ENCODE peak calls at places on chromosomes 1 and 21, in four cellular contexts. R is H1, X is HepG2, B is GM12878. G is an unnamed sample.

GRCh38 chr1:172638249-172638648 is 20.7 kb upstream of the FASLG start:
- DNase-seq in R (no peak), X (no peak), B (no peak), G (no peak)

GRCh38 chr1:234680331-234680904 is 70.4 kb upstream of the IRF2BP2 start:
- DNase-seq in R (no peak), X (no peak), B (no peak), G (no peak)

GRCh38 chr1:184610872-184611614 is 143.6 kb downstream of the EDEM3 start:
- DNase-seq in R (no peak), X (no peak), B (no peak), G (no peak)

GRCh38 chr1:43632135-43632670 is 17.7 kb upstream of the KDM4A start:
- DNase-seq in R (no peak), X (peak), B (no peak), G (peak)

GRCh38 chr1:204723131-204723787 is 37.7 kb upstream of the LRRN2 start:
- DNase-seq in R (peak), X (no peak), B (no peak), G (no peak)

GRCh38 chr1:226868726-226869125 is 1.7 kb upstream of the PSEN2 start:
- DNase-seq in R (no peak), X (no peak), B (no peak), G (no peak)

GRCh38 chr1:19009882-19010321 is 53.4 kb upstream of the IFFO2 start:
- DNase-seq in R (no peak), X (peak), B (no peak), G (no peak)

GRCh38 chr1:96632045-96632664 is 89.4 kb upstream of the PTBP2 start:
- DNase-seq in R (no peak), X (peak), B (no peak), G (no peak)

GRCh38 chr1:52037909-52038308 is 4.3 kb upstream of the KTI12 start:
- DNase-seq in R (no peak), X (no peak), B (no peak), G (no peak)

GRCh38 chr1:91402023-91402422 is 2.6 kb downstream of the HFM1 start:
- DNase-seq in R (no peak), X (peak), B (no peak), G (peak)

GRCh38 chr1:202122639-202123335 is at the start of gene GPR37L1:
- DNase-seq in R (peak), X (peak), B (no peak), G (peak)

GRCh38 chr1:12622506-12622905 is 4.5 kb upstream of the DHRS3 start:
- DNase-seq in R (no peak), X (no peak), B (no peak), G (no peak)

GRCh38 chr21:39080366-39080765 is 102.9 kb downstream of the PSMG1 start:
- DNase-seq in R (no peak), X (no peak), B (no peak), G (no peak)

GRCh38 chr1:34002810-34003209 is 138.9 kb downstream of the HMGB4 start:
- DNase-seq in R (no peak), X (no peak), B (no peak), G (no peak)

GRCh38 chr1:173315296-173315695 is 108.2 kb upstream of the TNFSF4 start:
- DNase-seq in R (no peak), X (no peak), B (no peak), G (no peak)

GRCh38 chr1:113415256-113416189 is 25.2 kb downstream of the MAGI3 start:
- DNase-seq in R (no peak), X (no peak), B (no peak), G (no peak)

GRCh38 chr1:21941370-21941769 is 4.3 kb upstream of the HSPG2 start:
- DNase-seq in R (no peak), X (no peak), B (no peak), G (no peak)

GRCh38 chr1:27960762-27961645 is 1.2 kb downstream of the XKR8 start:
- DNase-seq in R (no peak), X (no peak), B (no peak), G (no peak)

GRCh38 chr1:29962831-29963247 is 726.5 kb downstream of the PTPRU start:
- DNase-seq in R (no peak), X (no peak), B (no peak), G (peak)

GRCh38 chr1:16168622-16169021 is 12.8 kb upstream of the EPHA2 start:
- DNase-seq in R (no peak), X (no peak), B (no peak), G (no peak)

GRCh38 chr1:192544983-192545393 is 30.6 kb upstream of the RGS1 start:
- DNase-seq in R (no peak), X (no peak), B (peak), G (no peak)

GRCh38 chr1:212432706-212433576 is at the start of gene NENF:
- DNase-seq in R (peak), X (peak), B (no peak), G (peak)

GRCh38 chr21:36909901-36910561 is 56.4 kb downstream of the HLCS start:
- DNase-seq in R (no peak), X (peak), B (no peak), G (no peak)

GRCh38 chr1:200610846-200611245 is 9.7 kb downstream of the KIF14 start:
- DNase-seq in R (no peak), X (no peak), B (no peak), G (no peak)

GRCh38 chr1:12556368-12556930 is 61.6 kb downstream of the DHRS3 start:
- DNase-seq in R (no peak), X (no peak), B (no peak), G (no peak)

GRCh38 chr1:17427696-17428660 is 11.5 kb downstream of the RCC2 start:
- DNase-seq in R (no peak), X (no peak), B (no peak), G (no peak)

GRCh38 chr1:22712502-22713271 is 2.0 kb downstream of the EPHB2 start:
- DNase-seq in R (no peak), X (no peak), B (no peak), G (no peak)

DNA sequence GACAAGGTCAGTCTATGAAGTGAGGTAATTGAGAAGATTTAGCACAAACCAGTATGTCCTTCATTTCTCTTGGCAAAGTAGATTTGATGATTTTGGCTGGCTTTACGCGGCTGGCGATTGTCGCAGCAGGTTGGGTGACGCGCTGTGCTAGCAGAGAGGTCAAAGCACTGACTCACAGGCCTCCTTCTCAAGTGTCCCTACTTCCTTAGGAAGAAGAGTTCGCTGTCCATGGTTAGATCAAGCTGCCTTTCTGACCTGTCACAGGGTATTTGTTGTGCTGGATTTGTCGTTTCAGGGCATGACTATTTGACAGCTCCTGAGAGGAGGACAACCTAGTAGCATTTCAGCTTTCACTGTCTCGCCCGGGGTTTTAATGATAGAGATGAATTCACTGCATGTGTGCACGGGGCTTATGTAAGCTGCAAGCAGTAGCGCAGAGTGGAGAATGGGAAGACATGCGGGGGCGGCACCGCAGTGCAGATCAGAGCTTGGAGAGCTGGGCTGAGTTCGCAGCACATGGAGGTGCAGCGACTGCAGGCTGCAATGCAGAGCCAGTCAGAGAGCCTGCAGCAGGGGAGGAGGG is 32.8 kb downstream of the XCL1 start:
- DNase-seq in R (peak), X (no peak), B (no peak), G (no peak)
- TF ChIP-seq BRCA1 in R (no peak), X (no peak), B (no peak), G (no peak)

DNA sequence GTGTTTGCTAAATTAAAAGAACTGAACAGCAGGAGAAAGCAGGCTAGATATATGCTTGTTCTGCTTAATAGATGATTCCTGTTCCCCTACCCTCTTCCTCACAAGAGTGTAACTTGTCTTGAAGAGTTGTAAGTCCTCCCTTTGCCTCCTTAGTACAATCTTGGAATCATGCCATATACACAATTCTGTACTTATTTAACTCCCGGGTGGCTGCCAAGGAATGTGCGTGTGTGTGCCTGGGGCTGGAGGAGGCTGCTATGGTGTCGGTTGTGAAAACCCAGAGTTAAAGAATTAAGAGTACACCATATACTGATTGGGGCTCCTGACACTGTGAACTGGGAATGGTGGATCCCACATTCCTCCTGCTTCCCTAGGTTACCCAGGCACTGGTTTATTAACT is 194.2 kb downstream of the SIPA1L2 start:
- DNase-seq in R (no peak), X (no peak), B (no peak), G (no peak)
- TF ChIP-seq BRCA1 in R (no peak), X (no peak), B (no peak), G (no peak)

DNA sequence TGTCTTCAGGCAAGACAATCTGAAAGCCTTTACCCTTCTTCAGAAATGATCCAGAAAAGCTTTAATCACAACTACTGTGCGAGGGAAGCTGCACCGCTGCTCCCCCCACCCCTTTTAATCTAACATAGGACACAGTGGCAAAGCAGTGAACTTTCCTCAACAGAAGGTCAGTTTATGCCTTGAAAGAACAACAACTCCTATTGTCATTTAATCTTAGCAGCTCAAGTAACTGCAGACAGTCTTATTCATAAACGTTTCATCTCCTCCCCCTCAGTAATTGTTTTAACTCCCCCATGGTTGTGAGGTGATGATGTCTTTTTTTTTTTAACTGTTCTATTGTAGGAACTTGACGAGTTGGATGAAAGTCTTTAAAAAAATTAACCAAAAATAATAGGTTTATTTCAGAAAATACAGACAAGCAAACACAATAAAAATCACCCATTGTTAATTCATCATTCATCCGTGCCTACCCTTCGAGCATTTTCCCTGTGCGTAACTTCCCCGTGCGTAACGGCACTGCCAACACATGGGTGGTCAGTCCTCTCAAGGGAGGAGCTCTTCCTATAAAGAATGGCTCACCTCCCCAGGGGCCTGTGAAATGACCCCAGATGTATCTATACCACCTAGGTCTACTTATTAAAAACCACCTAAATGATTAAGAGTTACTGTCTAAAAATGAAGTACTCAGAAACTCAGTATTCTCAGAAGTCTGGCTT is 3.3 kb upstream of the ADAR start:
- DNase-seq in R (no peak), X (no peak), B (no peak), G (no peak)
- TF ChIP-seq BRCA1 in R (no peak), X (no peak), B (no peak), G (no peak)

GRCh38 chr1:98677288-98677687 is 15.8 kb downstream of the SNX7 start:
- DNase-seq in R (no peak), X (no peak), B (no peak), G (no peak)
- TF ChIP-seq BRCA1 in R (no peak), X (no peak), B (no peak), G (no peak)

GRCh38 chr1:66445492-66446181 is 88.3 kb upstream of the SGIP1 start:
- DNase-seq in R (no peak), X (no peak), B (peak), G (no peak)

GRCh38 chr1:66444438-66445265 is 89.3 kb upstream of the SGIP1 start:
- DNase-seq in R (no peak), X (no peak), B (no peak), G (no peak)

GRCh38 chr1:66450043-66450514 is 83.9 kb upstream of the SGIP1 start:
- DNase-seq in R (no peak), X (no peak), B (no peak), G (no peak)

GRCh38 chr1:66443793-66444192 is 90.2 kb upstream of the SGIP1 start:
- DNase-seq in R (no peak), X (no peak), B (no peak), G (no peak)

GRCh38 chr1:66446261-66447001 is 87.5 kb upstream of the SGIP1 start:
- DNase-seq in R (no peak), X (peak), B (peak), G (peak)
- TF ChIP-seq BRCA1 in R (no peak), X (no peak), B (no peak), G (no peak)

DNA sequence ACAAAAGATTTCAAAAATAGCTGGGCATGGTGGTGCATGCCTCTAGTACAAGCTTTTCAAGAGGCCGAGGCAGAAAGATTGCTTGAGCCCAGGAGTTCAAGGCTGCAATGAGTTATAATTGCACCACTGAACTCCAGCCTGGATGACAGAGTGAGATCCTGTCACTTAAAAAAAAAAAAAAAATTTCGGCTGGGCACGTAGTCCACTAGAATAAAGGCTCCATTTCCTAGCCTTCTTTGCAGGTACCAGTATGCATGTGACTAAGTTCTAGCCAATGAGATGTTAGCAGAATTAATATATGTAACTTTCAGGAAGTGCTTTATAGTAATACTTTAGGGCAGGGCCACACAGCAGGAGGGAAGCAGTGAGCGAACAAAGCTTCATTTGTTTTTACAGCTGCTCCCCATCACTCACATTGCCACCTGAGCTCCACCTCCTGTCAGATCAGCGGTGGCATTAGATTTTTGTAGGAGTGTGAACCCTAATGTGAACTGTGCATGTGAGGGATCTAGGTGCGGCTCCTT is 28.8 kb upstream of the SYDE2 start:
- DNase-seq in R (no peak), X (peak), B (no peak), G (no peak)
- TF ChIP-seq BRCA1 in R (no peak), X (no peak), B (no peak), G (no peak)

DNA sequence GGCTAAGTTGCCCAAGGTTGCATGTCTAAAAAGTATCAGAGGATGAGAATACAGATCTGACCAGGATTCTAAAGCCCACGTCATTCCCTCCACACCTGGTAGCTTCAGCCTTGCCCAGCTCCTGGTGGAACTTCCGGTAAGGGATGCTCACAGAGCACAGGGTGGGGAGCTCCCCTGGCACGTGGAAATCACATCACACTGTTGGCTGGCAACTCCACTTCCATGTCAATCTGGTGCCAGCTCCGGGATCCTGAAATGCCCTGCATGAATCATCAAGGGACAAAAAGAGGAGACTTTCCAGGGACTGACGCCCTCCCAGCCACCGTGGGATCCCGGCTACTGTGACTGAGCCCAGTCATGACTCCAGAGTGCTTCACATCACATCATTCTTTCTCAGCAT is 12.4 kb upstream of the BCAR3 start:
- DNase-seq in R (no peak), X (no peak), B (no peak), G (no peak)
- TF ChIP-seq BRCA1 in R (no peak), X (no peak), B (no peak), G (no peak)